ENCODE peak calls at places on chromosomes 5 and 9, in ten cellular contexts. A is hepatocyte, Y is GM12878, H is right lobe of liver, T is stomach, Z is ovary, D is endodermal cell, S is PC-3, B is lower lobe of right lung, L is SK-N-SH. I is an unnamed sample.

GRCh38 chr5:177994561-177995190 is 1.4 kb downstream of the PROP1 start:
- DNase-seq in S (no peak), A (no peak), H (no peak), B (no peak), Y (no peak), D (no peak), Z (no peak), L (no peak), T (no peak), I (no peak)

GRCh38 chr9:107750741-107751521 is 261.4 kb upstream of the KLF4 start:
- DNase-seq in Y (no peak), A (peak; percentile 83), B (peak; percentile 72), L (no peak), D (no peak), T (peak; percentile 81), S (peak; percentile 91), H (peak; percentile 77), Z (peak; percentile 88), I (peak; percentile 71)

GRCh38 chr5:170642776-170643436 is 139.1 kb downstream of the KCNIP1 start:
- DNase-seq in Z (no peak), B (no peak), H (no peak), Y (no peak), A (no peak), S (peak; percentile 16), D (peak; percentile 13), T (no peak), L (no peak), I (no peak)

GRCh38 chr5:71483355-71483754 is 27.9 kb downstream of the BDP1 start:
- DNase-seq in Y (no peak), S (peak; percentile 80), T (no peak), H (no peak), D (no peak), B (no peak), L (no peak), A (no peak), Z (no peak), I (no peak)

GRCh38 chr5:157076558-157076957 is 17.6 kb upstream of the HAVCR1 start:
- DNase-seq in D (no peak), B (no peak), S (peak; percentile 49), T (no peak), Y (no peak), Z (no peak), H (no peak), L (no peak), A (no peak), I (no peak)

GRCh38 chr5:2288968-2289367 is 406.2 kb upstream of the IRX4 start:
- DNase-seq in D (no peak), H (no peak), Z (no peak), Y (no peak), B (no peak), T (no peak), A (no peak), S (no peak), L (no peak), I (no peak)

GRCh38 chr5:15254607-15255006 is 245.4 kb upstream of the FBXL7 start:
- DNase-seq in S (no peak), D (no peak), Z (no peak), Y (no peak), B (no peak), T (no peak), L (no peak), A (peak; percentile 38), H (no peak), I (no peak)

GRCh38 chr5:172185096-172185461 is 2.9 kb downstream of the STK10 start:
- DNase-seq in Z (no peak), A (no peak), S (no peak), L (no peak), Y (no peak), T (no peak), B (no peak), H (no peak), D (no peak), I (no peak)

GRCh38 chr5:10272053-10272869 is 22.2 kb downstream of the CCT5 start:
- DNase-seq in T (no peak), H (no peak), B (no peak), S (no peak), L (no peak), A (no peak), Z (no peak), D (no peak), Y (no peak), I (no peak)

GRCh38 chr9:136525207-136525606 is 20.6 kb downstream of the NOTCH1 start:
- DNase-seq in S (no peak), A (no peak), L (no peak), B (no peak), D (no peak), H (no peak), T (no peak), Z (no peak), Y (no peak), I (no peak)

GRCh38 chr9:136506425-136506824 is 23.6 kb upstream of the SEC16A start:
- DNase-seq in A (no peak), L (no peak), Z (no peak), T (no peak), D (no peak), Y (no peak), H (no peak), B (no peak), S (no peak), I (no peak)

GRCh38 chr5:149135536-149136201 is 5.6 kb upstream of the ABLIM3 start:
- DNase-seq in D (no peak), A (no peak), B (no peak), L (no peak), H (no peak), Y (no peak), Z (no peak), T (no peak), S (peak; percentile 98), I (no peak)

GRCh38 chr5:148585988-148586387 is 68.3 kb downstream of the HTR4 start:
- DNase-seq in Y (no peak), D (peak; percentile 61), L (no peak), B (no peak), H (no peak), Z (no peak), T (no peak), A (no peak), S (peak; percentile 24), I (no peak)

GRCh38 chr9:105510024-105510423 is 47.9 kb upstream of the FKTN start:
- DNase-seq in T (no peak), H (no peak), L (no peak), A (no peak), Z (no peak), Y (peak; percentile 54), D (no peak), B (no peak), S (no peak), I (no peak)

GRCh38 chr9:114614373-114614772 is 3.3 kb downstream of the TMEM268 start:
- DNase-seq in A (no peak), S (no peak), Z (no peak), B (no peak), H (no peak), D (no peak), L (peak; percentile 24), Y (no peak), T (no peak), I (no peak)

GRCh38 chr9:92392690-92393089 is 11.7 kb downstream of the OGN start:
- DNase-seq in Y (no peak), S (no peak), Z (no peak), L (no peak), B (no peak), T (no peak), H (no peak), D (no peak), A (no peak), I (no peak)

GRCh38 chr9:115202960-115203751 is 85.2 kb upstream of the TNC start:
- DNase-seq in D (no peak), A (peak; percentile 27), S (no peak), H (no peak), B (no peak), L (peak; percentile 41), T (no peak), Z (no peak), Y (no peak), I (no peak)

GRCh38 chr9:35906923-35907699 is 1.1 kb downstream of the HRCT1 start:
- DNase-seq in L (no peak), D (peak; percentile 65), S (peak; percentile 26), Z (peak; percentile 63), T (no peak), Y (no peak), A (peak; percentile 68), H (no peak), B (peak; percentile 82), I (peak; percentile 22)

GRCh38 chr9:35905912-35906679 is at the start of gene HRCT1:
- DNase-seq in Y (no peak), H (peak; percentile 93), T (peak; percentile 96), D (peak; percentile 52), S (peak; percentile 96), Z (peak; percentile 95), A (peak; percentile 89), L (no peak), B (peak; percentile 94), I (peak; percentile 62)

GRCh38 chr9:35903049-35903448 is 3.0 kb upstream of the HRCT1 start:
- DNase-seq in H (no peak), L (peak; percentile 72), B (no peak), D (peak; percentile 59), S (peak; percentile 68), Z (no peak), Y (no peak), T (no peak), A (peak; percentile 74), I (no peak)

GRCh38 chr9:35904338-35904737 is 1.7 kb upstream of the HRCT1 start:
- DNase-seq in H (no peak), Y (no peak), L (no peak), S (no peak), T (no peak), A (no peak), Z (no peak), B (no peak), D (peak; percentile 44), I (no peak)

GRCh38 chr9:35904966-35905781 is 828 bp upstream of the HRCT1 start:
- DNase-seq in L (no peak), D (peak; percentile 59), Z (no peak), A (no peak), Y (no peak), T (no peak), H (no peak), B (no peak), S (peak; percentile 71), I (no peak)
- H3K4me1 ChIP-seq in L (peaks cover 38% of the 10 kb centered on the region), D (peaks cover 13% of the 10 kb centered on the region), Z (peaks cover 38% of the 10 kb centered on the region), A (peaks cover 49% of the 10 kb centered on the region), Y (no peaks in the 10 kb centered on the region), T (peaks cover 61% of the 10 kb centered on the region), H (no peaks in the 10 kb centered on the region), B (peaks cover 78% of the 10 kb centered on the region), S (peaks cover 64% of the 10 kb centered on the region), I (peaks cover 14% of the 10 kb centered on the region)

GRCh38 chr5:76204191-76204590 is 121.0 kb downstream of the SV2C start:
- DNase-seq in A (no peak), L (no peak), B (no peak), S (no peak), Z (no peak), T (no peak), H (no peak), Y (no peak), D (no peak), I (no peak)
- TF ChIP-seq CTCF in A (no peak), L (no peak), B (no peak), S (no peak), Z (no peak), T (no peak), H (no peak), Y (no peak), D (no peak), I (no peak)

GRCh38 chr5:60701317-60701988 is 1.5 kb upstream of the DEPDC1B start:
- DNase-seq in A (no peak), H (no peak), Y (no peak), L (no peak), S (no peak), B (no peak), Z (no peak), T (no peak), D (no peak), I (no peak)
- H3K4me1 ChIP-seq in A (peaks cover 4% of the 10 kb centered on the region), H (peaks cover 3% of the 10 kb centered on the region), Y (no peaks in the 10 kb centered on the region), L (peaks cover 8% of the 10 kb centered on the region), S (peaks cover 38% of the 10 kb centered on the region), B (peaks cover 9% of the 10 kb centered on the region), Z (peaks cover 1% of the 10 kb centered on the region), T (peaks cover 8% of the 10 kb centered on the region), D (no peaks in the 10 kb centered on the region), I (no peaks in the 10 kb centered on the region)

GRCh38 chr9:21585756-21586752 is 103.9 kb upstream of the IFNE start:
- DNase-seq in H (no peak), D (no peak), B (no peak), Z (no peak), T (no peak), Y (no peak), S (peak; percentile 39), L (no peak), A (no peak), I (no peak)
- TF ChIP-seq CTCF in H (no peak), D (peak; percentile 49), B (no peak), Z (no peak), T (no peak), Y (no peak), S (peak; percentile 53), L (no peak), A (no peak), I (no peak)